ENCODE peak calls at places on chromosomes 5 and 9, in four cellular contexts. E, L, W and H are unnamed samples.
A peak's percentile ranks its signal among the peaks of the same experiment; 100 is the strongest.

GRCh38 chr9:127869310-127870152 is 7.9 kb downstream of the AK1 start:
- DNase-seq in E (peak; percentile 97), L (peak; percentile 92), W (peak; percentile 71), H (peak; percentile 92)

GRCh38 chr9:128911529-128912035 is 9.2 kb upstream of the PHYHD1 start:
- DNase-seq in E (peak; percentile 77), L (no peak), W (peak; percentile 80), H (no peak)

GRCh38 chr5:179668404-179668803 is 12.4 kb downstream of the CBY3 start:
- DNase-seq in E (no peak), L (no peak), W (peak; percentile 62), H (peak; percentile 54)

GRCh38 chr5:110727025-110727314 is 499 bp upstream of the TMEM232 start:
- DNase-seq in E (no peak), L (no peak), W (peak; percentile 8), H (no peak)

GRCh38 chr5:14144586-14145355 is 1.6 kb downstream of the TRIO start:
- DNase-seq in E (peak; percentile 93), L (peak; percentile 78), W (no peak), H (peak; percentile 69)

GRCh38 chr5:78586251-78586650 is 62.3 kb downstream of the LHFPL2 start:
- DNase-seq in E (no peak), L (no peak), W (no peak), H (no peak)

GRCh38 chr9:87065981-87066380 is 118.7 kb upstream of the GAS1 start:
- DNase-seq in E (no peak), L (no peak), W (no peak), H (no peak)

GRCh38 chr9:135480071-135480941 is 724 bp downstream of the PPP1R26 start:
- DNase-seq in E (peak; percentile 74), L (peak; percentile 48), W (peak; percentile 38), H (peak; percentile 58)

GRCh38 chr9:17005085-17005484 is 129.8 kb upstream of the CNTLN start:
- DNase-seq in E (no peak), L (peak; percentile 50), W (peak; percentile 12), H (peak; percentile 61)

GRCh38 chr9:68706579-68707201 is 1.6 kb downstream of the PIP5K1B start:
- DNase-seq in E (no peak), L (no peak), W (no peak), H (peak; percentile 44)

GRCh38 chr5:141919218-141920129 is 4.2 kb upstream of the DELE1 start:
- DNase-seq in E (no peak), L (no peak), W (no peak), H (no peak)

GRCh38 chr5:40882291-40882690 is 27.0 kb upstream of the C7 start:
- DNase-seq in E (no peak), L (no peak), W (no peak), H (no peak)

GRCh38 chr9:16138961-16139441 is 586.2 kb downstream of the CCDC171 start:
- DNase-seq in E (no peak), L (no peak), W (no peak), H (no peak)

GRCh38 chr5:6826756-6827155 is 113.5 kb downstream of the TENT4A start:
- DNase-seq in E (no peak), L (no peak), W (no peak), H (no peak)

DNA sequence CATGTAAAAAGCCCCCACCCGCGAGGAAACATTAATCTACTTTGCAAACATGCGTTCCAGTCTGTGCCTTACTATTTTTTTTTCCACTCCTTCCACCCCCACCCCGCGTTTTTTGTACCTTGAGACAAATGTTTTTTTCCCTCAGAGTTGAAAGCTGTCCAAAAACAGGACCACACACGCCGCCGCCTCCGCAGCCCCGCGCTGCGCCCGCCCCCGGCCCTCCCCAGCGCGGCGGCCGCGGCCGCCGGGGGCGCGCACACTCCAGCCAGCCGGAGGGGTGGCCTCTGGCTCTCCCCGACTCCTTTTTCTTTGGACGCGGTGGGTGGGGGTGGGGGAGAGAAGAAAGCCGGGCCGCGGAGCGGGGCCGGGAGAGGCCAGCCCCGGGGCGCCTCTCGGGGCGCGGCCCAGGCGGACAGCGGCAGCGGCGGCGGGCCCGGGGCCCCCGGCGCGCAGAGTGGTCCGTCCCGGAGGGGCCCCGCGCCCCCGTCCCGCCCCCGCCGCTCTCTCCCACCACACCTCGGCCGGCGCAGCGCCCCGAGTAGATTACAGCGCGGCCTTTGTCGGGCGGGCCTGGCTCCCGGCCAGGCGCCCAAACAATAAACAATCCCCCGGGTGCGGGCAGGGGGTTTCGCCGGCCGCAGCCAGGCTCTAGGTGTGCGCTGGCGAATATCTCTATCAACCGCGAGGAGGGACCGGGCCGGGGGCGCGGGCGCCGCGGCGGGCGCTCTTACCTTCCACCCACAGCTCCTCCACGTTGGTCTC is 10.9 kb downstream of the PTCH1 start:
- DNase-seq in E (no peak), L (peak; percentile 82), W (peak; percentile 70), H (peak; percentile 78)
- TF ChIP-seq POLR2A in E (no peak), L (no peak), W (no peak), H (no peak)

DNA sequence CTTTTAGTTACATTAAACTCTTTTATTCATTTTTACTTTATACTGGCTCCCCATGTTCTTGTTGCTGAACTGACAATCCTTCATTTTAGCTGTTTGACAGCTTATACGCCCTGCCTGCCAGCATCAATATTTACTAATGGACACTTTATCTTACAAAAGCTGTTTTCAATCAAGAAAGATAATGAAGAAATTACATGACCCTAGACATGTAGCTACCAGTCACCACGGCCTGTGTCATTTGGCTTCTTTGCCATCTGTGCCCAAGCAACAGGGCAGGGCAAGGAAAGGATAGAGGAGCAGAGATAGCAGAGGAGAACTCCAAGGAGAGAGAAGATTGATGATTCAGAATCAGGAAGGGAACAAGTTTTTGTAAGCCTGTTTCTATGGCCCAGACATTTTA is 647.3 kb downstream of the BRINP1 start:
- DNase-seq in E (no peak), L (no peak), W (no peak), H (no peak)
- H3K4me1 ChIP-seq in E (no peaks in the 10 kb centered on the region), L (no peaks in the 10 kb centered on the region), W (no peaks in the 10 kb centered on the region), H (no peaks in the 10 kb centered on the region)

GRCh38 chr5:55599148-55600050 is 64.6 kb upstream of the PLPP1 start:
- DNase-seq in E (no peak), L (no peak), W (no peak), H (no peak)

GRCh38 chr5:55600086-55600485 is 65.3 kb upstream of the PLPP1 start:
- DNase-seq in E (no peak), L (no peak), W (no peak), H (no peak)

GRCh38 chr5:55603947-55604346 is 69.2 kb upstream of the PLPP1 start:
- DNase-seq in E (no peak), L (no peak), W (no peak), H (no peak)

GRCh38 chr5:55600536-55601208 is 65.9 kb upstream of the PLPP1 start:
- DNase-seq in E (no peak), L (no peak), W (no peak), H (no peak)

DNA sequence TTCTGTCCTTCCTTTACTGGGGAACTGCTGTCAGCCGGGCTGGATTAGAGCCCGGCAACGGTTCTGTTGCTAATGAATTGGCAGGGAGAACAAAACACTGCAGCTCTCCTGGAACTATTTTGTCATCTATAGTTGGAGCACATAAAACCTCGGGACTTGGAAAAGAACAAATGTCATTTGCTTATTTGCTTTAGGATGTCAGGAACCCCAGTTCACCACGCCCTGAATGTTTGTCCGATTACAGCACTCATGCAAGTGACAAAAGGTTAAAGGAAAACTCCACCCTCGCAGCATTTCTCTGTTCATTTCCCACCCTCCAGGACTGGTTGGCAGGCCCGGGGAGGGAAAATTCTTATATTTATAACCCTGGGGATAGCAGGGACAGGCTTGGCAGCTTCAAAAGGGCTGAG is 66.5 kb upstream of the PLPP1 start:
- DNase-seq in E (no peak), L (peak; percentile 40), W (peak; percentile 93), H (peak; percentile 66)
- TF ChIP-seq POLR2A in E (no peak), L (no peak), W (no peak), H (no peak)

GRCh38 chr9:93579711-93580516 is 3.5 kb downstream of the PHF2 start:
- DNase-seq in E (peak; percentile 67), L (peak; percentile 22), W (no peak), H (no peak)

GRCh38 chr9:93578844-93579243 is 2.5 kb downstream of the PHF2 start:
- DNase-seq in E (no peak), L (peak; percentile 11), W (no peak), H (no peak)

GRCh38 chr9:93577045-93577939 is 908 bp downstream of the PHF2 start:
- DNase-seq in E (peak; percentile 90), L (peak; percentile 64), W (no peak), H (no peak)

GRCh38 chr9:93576296-93577044 is at the start of gene PHF2:
- DNase-seq in E (peak; percentile 89), L (peak; percentile 60), W (no peak), H (peak; percentile 20)

GRCh38 chr9:93577940-93578682 is 1.7 kb downstream of the PHF2 start:
- DNase-seq in E (no peak), L (peak; percentile 49), W (no peak), H (peak; percentile 41)
- H3K4me1 ChIP-seq in E (peaks cover 46% of the 10 kb centered on the region), L (peaks cover 4% of the 10 kb centered on the region), W (peaks cover 65% of the 10 kb centered on the region), H (peaks cover 20% of the 10 kb centered on the region)

DNA sequence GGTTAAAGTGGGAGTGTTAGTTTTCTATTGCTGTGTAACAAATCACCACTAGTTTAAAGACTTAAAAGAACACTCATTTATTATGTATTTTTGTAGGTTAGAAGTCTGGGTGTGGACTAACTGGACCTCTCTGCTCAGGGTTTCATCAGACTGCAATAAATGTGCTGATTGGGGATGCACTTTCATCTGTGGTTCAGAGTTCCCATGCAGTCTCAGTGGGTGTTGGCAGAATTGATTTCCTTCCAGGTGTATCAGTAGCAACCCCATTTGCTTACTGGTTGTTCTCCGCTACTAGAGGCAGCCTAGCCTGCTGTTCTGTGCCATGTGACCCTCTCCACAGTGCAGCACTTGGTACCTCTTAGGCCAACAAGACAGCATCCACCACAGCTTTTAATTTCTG is 2200.5 kb downstream of the MAT2B start:
- DNase-seq in E (no peak), L (no peak), W (no peak), H (no peak)
- TF ChIP-seq POLR2A in E (no peak), L (no peak), W (no peak), H (no peak)